ENCODE peak calls at places on chromosomes 3 and 15, in nine cellular contexts. One of them, this sample, is unnamed.
A peak's percentile ranks its signal among the peaks of the same experiment; 100 is the strongest.

GRCh38 chr3:102474207-102474606 is 39.4 kb downstream of the ZPLD1 start:
- DNase-seq in CD8-positive, alpha-beta T cell: no peak
- DNase-seq in tibial artery: no peak
- DNase-seq in transverse colon: no peak
- DNase-seq in PC-3: no peak
- DNase-seq in Peyer's patch: no peak
- DNase-seq in IMR-90: no peak
- DNase-seq in neural progenitor cell: no peak
- DNase-seq in aorta: no peak
- DNase-seq in this sample: no peak

GRCh38 chr15:55344206-55344605 is 25.2 kb downstream of the PIGB start:
- DNase-seq in IMR-90: no peak
- DNase-seq in aorta: no peak
- DNase-seq in Peyer's patch: no peak
- DNase-seq in neural progenitor cell: peak; percentile 34
- DNase-seq in tibial artery: no peak
- DNase-seq in transverse colon: no peak
- DNase-seq in PC-3: no peak
- DNase-seq in CD8-positive, alpha-beta T cell: no peak
- DNase-seq in this sample: no peak

GRCh38 chr15:51803961-51804360 is 25.5 kb upstream of the TMOD3 start:
- DNase-seq in Peyer's patch: no peak
- DNase-seq in IMR-90: peak; percentile 57
- DNase-seq in transverse colon: no peak
- DNase-seq in CD8-positive, alpha-beta T cell: no peak
- DNase-seq in aorta: no peak
- DNase-seq in PC-3: peak; percentile 37
- DNase-seq in tibial artery: no peak
- DNase-seq in neural progenitor cell: no peak
- DNase-seq in this sample: no peak

GRCh38 chr3:113436794-113437193 is 4.5 kb downstream of the CFAP44 start:
- DNase-seq in Peyer's patch: no peak
- DNase-seq in transverse colon: no peak
- DNase-seq in aorta: no peak
- DNase-seq in PC-3: peak; percentile 73
- DNase-seq in neural progenitor cell: no peak
- DNase-seq in IMR-90: peak; percentile 86
- DNase-seq in CD8-positive, alpha-beta T cell: no peak
- DNase-seq in tibial artery: no peak
- DNase-seq in this sample: no peak

GRCh38 chr3:13462822-13463221 is 17.3 kb upstream of the HDAC11 start:
- DNase-seq in Peyer's patch: no peak
- DNase-seq in CD8-positive, alpha-beta T cell: no peak
- DNase-seq in neural progenitor cell: no peak
- DNase-seq in aorta: no peak
- DNase-seq in transverse colon: no peak
- DNase-seq in tibial artery: peak; percentile 28
- DNase-seq in IMR-90: no peak
- DNase-seq in PC-3: no peak
- DNase-seq in this sample: no peak

GRCh38 chr15:63135281-63135680 is 13.6 kb downstream of the LACTB start:
- DNase-seq in PC-3: no peak
- DNase-seq in transverse colon: no peak
- DNase-seq in IMR-90: peak; percentile 46
- DNase-seq in aorta: no peak
- DNase-seq in Peyer's patch: no peak
- DNase-seq in tibial artery: no peak
- DNase-seq in neural progenitor cell: no peak
- DNase-seq in CD8-positive, alpha-beta T cell: no peak
- DNase-seq in this sample: no peak

GRCh38 chr3:142568393-142569017 is 10.0 kb downstream of the ATR start:
- DNase-seq in Peyer's patch: no peak
- DNase-seq in CD8-positive, alpha-beta T cell: no peak
- DNase-seq in IMR-90: no peak
- DNase-seq in neural progenitor cell: peak; percentile 37
- DNase-seq in PC-3: no peak
- DNase-seq in tibial artery: no peak
- DNase-seq in aorta: no peak
- DNase-seq in transverse colon: no peak
- DNase-seq in this sample: no peak

GRCh38 chr15:28995721-28996120 is 109.9 kb downstream of the APBA2 start:
- DNase-seq in tibial artery: no peak
- DNase-seq in CD8-positive, alpha-beta T cell: no peak
- DNase-seq in neural progenitor cell: no peak
- DNase-seq in Peyer's patch: no peak
- DNase-seq in aorta: peak; percentile 20
- DNase-seq in IMR-90: no peak
- DNase-seq in PC-3: no peak
- DNase-seq in transverse colon: no peak
- DNase-seq in this sample: no peak

GRCh38 chr3:127542441-127542952 is 48.0 kb downstream of the TPRA1 start:
- DNase-seq in aorta: peak; percentile 49
- DNase-seq in Peyer's patch: no peak
- DNase-seq in CD8-positive, alpha-beta T cell: no peak
- DNase-seq in IMR-90: no peak
- DNase-seq in transverse colon: peak; percentile 58
- DNase-seq in tibial artery: peak; percentile 66
- DNase-seq in neural progenitor cell: no peak
- DNase-seq in PC-3: no peak
- DNase-seq in this sample: no peak

GRCh38 chr3:147113293-147114045 is 292.9 kb downstream of the ZIC4 start:
- DNase-seq in Peyer's patch: no peak
- DNase-seq in neural progenitor cell: no peak
- DNase-seq in PC-3: peak; percentile 59
- DNase-seq in aorta: no peak
- DNase-seq in IMR-90: peak; percentile 88
- DNase-seq in tibial artery: no peak
- DNase-seq in transverse colon: no peak
- DNase-seq in CD8-positive, alpha-beta T cell: no peak
- DNase-seq in this sample: no peak

GRCh38 chr3:43296565-43296964 is 10.2 kb downstream of the SNRK start:
- DNase-seq in tibial artery: no peak
- DNase-seq in IMR-90: peak; percentile 23
- DNase-seq in CD8-positive, alpha-beta T cell: peak; percentile 68
- DNase-seq in neural progenitor cell: no peak
- DNase-seq in Peyer's patch: peak; percentile 65
- DNase-seq in transverse colon: peak; percentile 46
- DNase-seq in aorta: peak; percentile 52
- DNase-seq in PC-3: peak; percentile 28
- DNase-seq in this sample: no peak

GRCh38 chr15:25242166-25242879 is 196.5 kb downstream of the UBE3A start:
- DNase-seq in aorta: peak; percentile 15
- DNase-seq in IMR-90: no peak
- DNase-seq in Peyer's patch: no peak
- DNase-seq in neural progenitor cell: no peak
- DNase-seq in CD8-positive, alpha-beta T cell: no peak
- DNase-seq in PC-3: no peak
- DNase-seq in tibial artery: peak; percentile 28
- DNase-seq in transverse colon: no peak
- DNase-seq in this sample: peak; percentile 23

DNA sequence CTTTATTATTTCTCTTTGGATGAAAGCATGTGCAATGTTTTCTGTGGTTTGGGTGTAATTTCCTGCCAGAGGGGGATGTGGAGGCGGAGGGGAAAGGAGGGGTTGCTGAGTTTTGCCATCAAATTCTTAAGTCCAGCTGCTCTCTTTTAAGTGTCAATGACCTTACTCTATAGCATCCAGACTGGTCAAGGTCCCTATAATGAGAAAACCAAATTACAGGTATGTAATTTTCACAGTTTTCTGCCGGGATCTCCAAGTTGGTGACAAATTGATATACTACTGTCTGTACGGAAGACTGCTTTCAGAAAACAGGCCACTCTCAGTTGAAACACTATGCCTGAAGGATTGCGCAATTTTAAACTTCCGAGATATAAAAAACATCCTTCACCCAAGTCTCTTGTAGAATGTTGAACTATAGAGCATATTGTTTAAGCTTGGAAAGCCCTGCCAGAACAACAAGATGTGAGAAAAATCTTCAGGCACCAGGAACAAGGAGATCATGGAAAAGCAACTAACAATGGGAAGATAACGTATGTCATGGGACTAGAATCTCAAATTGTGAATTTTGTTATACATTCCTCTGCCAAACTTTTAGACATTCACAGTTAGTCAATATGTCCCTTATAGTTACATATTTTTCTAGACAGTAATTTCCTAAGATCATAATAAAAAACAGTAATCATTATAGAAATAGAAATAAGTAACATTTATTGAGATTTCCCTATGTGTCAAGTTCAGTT is 300.7 kb upstream of the SATB1 start:
- DNase-seq in tibial artery: no peak
- DNase-seq in Peyer's patch: no peak
- DNase-seq in CD8-positive, alpha-beta T cell: peak; percentile 46
- DNase-seq in IMR-90: no peak
- DNase-seq in aorta: no peak
- DNase-seq in PC-3: no peak
- DNase-seq in transverse colon: no peak
- DNase-seq in neural progenitor cell: no peak
- DNase-seq in this sample: no peak
- H3K4me3 ChIP-seq in tibial artery: no peak overlapping the region
- H3K4me3 ChIP-seq in Peyer's patch: no peak overlapping the region
- H3K4me3 ChIP-seq in CD8-positive, alpha-beta T cell: peak overlapping the region; percentile 39
- H3K4me3 ChIP-seq in IMR-90: no peak overlapping the region
- H3K4me3 ChIP-seq in aorta: no peak overlapping the region
- H3K4me3 ChIP-seq in PC-3: no peak overlapping the region
- H3K4me3 ChIP-seq in transverse colon: no peak overlapping the region
- H3K4me3 ChIP-seq in neural progenitor cell: no peak overlapping the region
- H3K4me3 ChIP-seq in this sample: no peak overlapping the region

DNA sequence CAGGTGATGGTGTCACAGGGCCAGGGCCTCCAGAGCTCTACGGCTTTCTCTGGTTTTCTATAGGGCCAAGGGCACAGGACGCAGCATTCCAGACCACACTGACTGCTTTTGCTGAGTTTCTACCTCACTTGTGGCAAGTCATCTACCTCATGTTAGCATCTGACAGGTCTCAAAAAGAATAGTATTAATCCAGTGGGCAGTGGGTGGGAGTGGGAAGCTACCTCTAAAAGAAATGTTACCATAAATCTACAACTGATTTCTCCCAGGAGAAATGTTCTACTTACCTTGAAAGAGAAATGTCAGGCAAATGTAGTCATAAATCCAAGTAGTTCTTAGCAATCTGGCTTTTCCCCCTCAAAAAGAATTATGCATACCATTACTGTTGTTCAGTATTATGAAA is 55.7 kb upstream of the CCR4 start:
- DNase-seq in aorta: no peak
- DNase-seq in CD8-positive, alpha-beta T cell: no peak
- DNase-seq in PC-3: no peak
- DNase-seq in Peyer's patch: no peak
- DNase-seq in tibial artery: no peak
- DNase-seq in IMR-90: no peak
- DNase-seq in neural progenitor cell: no peak
- DNase-seq in transverse colon: no peak
- DNase-seq in this sample: no peak
- H3K36me3 ChIP-seq in aorta: no peaks in the 10 kb centered on the region
- H3K36me3 ChIP-seq in CD8-positive, alpha-beta T cell: no peaks in the 10 kb centered on the region
- H3K36me3 ChIP-seq in PC-3: no peaks in the 10 kb centered on the region
- H3K36me3 ChIP-seq in Peyer's patch: no peaks in the 10 kb centered on the region
- H3K36me3 ChIP-seq in tibial artery: no peaks in the 10 kb centered on the region
- H3K36me3 ChIP-seq in IMR-90: no peaks in the 10 kb centered on the region
- H3K36me3 ChIP-seq in neural progenitor cell: peaks cover 11% of the 10 kb centered on the region
- H3K36me3 ChIP-seq in transverse colon: no peaks in the 10 kb centered on the region
- H3K36me3 ChIP-seq in this sample: peaks cover 5% of the 10 kb centered on the region

DNA sequence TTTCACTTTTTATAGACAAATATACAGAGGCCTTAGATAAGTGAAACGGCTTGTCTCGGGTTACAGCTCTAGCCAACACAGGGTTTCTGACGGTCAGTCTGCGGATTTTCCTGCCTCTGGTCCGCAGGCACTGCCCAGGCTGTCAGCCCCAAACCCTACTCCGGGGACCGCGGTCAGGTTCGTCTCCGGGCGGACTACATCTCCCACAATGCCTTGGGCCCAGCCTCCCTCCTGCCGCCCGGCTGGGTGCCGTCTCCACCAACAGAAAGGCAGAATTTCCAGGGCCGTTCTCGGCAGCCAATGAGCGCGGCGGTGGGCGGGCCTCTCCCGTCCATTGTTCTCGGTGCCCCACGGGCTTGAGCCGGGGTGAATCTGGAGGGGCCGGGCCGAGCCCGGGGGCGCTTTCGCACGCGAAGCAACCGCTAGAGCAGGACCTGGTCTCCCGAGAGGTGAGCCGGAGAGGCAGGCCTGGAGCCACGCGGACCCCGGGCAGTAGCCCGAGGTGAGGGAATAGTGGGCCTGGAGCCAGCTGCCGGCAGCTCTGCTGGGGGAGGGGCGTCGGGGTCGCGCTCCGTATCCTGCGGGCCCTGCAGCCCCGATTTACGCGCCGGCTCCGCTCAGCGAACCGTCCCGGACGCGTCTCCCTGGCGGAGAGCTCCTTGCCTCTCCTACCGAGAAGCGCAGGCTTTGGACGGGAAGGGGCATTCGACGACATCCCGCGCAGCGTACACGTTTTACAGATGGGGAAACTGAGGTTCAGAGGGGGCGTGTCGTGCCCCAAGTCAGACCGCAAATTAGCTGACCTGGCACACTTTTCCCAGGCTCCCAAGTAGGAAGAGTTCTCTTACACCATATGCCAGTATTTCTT is at the start of gene ZSCAN2:
- DNase-seq in neural progenitor cell: peak; percentile 98
- DNase-seq in PC-3: peak; percentile 95
- DNase-seq in transverse colon: peak; percentile 96
- DNase-seq in Peyer's patch: peak; percentile 94
- DNase-seq in aorta: peak; percentile 98
- DNase-seq in IMR-90: peak; percentile 91
- DNase-seq in tibial artery: peak; percentile 97
- DNase-seq in CD8-positive, alpha-beta T cell: peak; percentile 95
- DNase-seq in this sample: peak; percentile 97
- H3K4me1 ChIP-seq in neural progenitor cell: peaks cover 5% of the 10 kb centered on the region
- H3K4me1 ChIP-seq in PC-3: peaks cover 8% of the 10 kb centered on the region
- H3K4me1 ChIP-seq in transverse colon: peaks cover 10% of the 10 kb centered on the region
- H3K4me1 ChIP-seq in Peyer's patch: peaks cover 8% of the 10 kb centered on the region
- H3K4me1 ChIP-seq in aorta: no peaks in the 10 kb centered on the region
- H3K4me1 ChIP-seq in IMR-90: peaks cover 4% of the 10 kb centered on the region
- H3K4me1 ChIP-seq in tibial artery: no peaks in the 10 kb centered on the region
- H3K4me1 ChIP-seq in CD8-positive, alpha-beta T cell: peaks cover 42% of the 10 kb centered on the region
- H3K4me1 ChIP-seq in this sample: peaks cover 10% of the 10 kb centered on the region

DNA sequence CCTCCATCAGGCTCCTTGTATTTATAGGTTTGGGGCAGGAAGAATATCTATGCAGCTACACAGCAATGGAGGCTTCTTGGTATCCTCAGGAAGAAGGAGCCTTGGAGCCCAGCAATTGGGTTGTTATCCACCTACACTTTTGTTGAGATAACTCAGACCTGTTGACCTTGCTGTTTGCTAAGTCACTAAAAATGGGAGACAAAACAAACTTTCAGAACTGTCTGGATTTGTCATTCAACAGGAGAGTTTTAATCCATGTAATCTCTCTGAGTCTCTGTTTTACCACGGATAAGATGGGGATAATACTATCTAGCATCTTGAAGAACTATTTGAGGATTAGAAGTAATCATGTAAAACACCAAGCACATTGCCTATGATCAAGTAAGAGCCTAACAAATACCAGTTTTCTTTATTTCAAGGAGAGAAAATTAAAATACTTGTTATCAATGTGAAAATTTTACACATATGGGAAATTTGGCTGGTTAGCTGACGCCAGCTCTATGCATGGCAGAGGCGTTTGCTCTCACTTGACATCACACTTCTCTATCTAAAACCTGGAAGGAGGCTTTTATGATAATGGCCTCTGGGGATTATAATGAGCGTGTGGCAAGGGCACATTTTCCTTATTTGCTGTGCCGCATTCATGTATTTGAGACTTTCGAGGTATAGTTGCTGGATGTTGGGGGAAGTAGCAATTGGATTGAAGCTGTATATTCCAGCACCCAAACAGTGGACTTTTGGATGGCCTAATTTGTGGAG is 215.6 kb downstream of the PDCD6IP start:
- DNase-seq in Peyer's patch: no peak
- DNase-seq in IMR-90: no peak
- DNase-seq in aorta: no peak
- DNase-seq in neural progenitor cell: no peak
- DNase-seq in tibial artery: no peak
- DNase-seq in CD8-positive, alpha-beta T cell: no peak
- DNase-seq in transverse colon: no peak
- DNase-seq in PC-3: no peak
- DNase-seq in this sample: no peak
- H3K4me3 ChIP-seq in Peyer's patch: no peak overlapping the region
- H3K4me3 ChIP-seq in IMR-90: no peak overlapping the region
- H3K4me3 ChIP-seq in aorta: no peak overlapping the region
- H3K4me3 ChIP-seq in neural progenitor cell: no peak overlapping the region
- H3K4me3 ChIP-seq in tibial artery: no peak overlapping the region
- H3K4me3 ChIP-seq in CD8-positive, alpha-beta T cell: no peak overlapping the region
- H3K4me3 ChIP-seq in transverse colon: no peak overlapping the region
- H3K4me3 ChIP-seq in PC-3: no peak overlapping the region
- H3K4me3 ChIP-seq in this sample: no peak overlapping the region

This sample was measured in Caco-2.